ENCODE peak calls at places on chromosomes 6 and 20, in ten cellular contexts. One of them, this sample, is unnamed. For H3K36me3 and H3K9me3, the result is how much of the 10 kb centered on the place peaks cover.

GRCh38 chr6:54059683-54060082 is 51.6 kb upstream of the MLIP start:
- DNase-seq in adrenal gland: no peak
- DNase-seq in tibial artery: no peak
- DNase-seq in heart right ventricle: no peak
- DNase-seq in heart left ventricle: no peak
- DNase-seq in OCI-LY7: no peak
- DNase-seq in left ventricle myocardium inferior: no peak
- DNase-seq in fibroblast of lung: no peak
- DNase-seq in right lobe of liver: no peak
- DNase-seq in CD8-positive, alpha-beta memory T cell: no peak
- DNase-seq in this sample: no peak

GRCh38 chr20:44780226-44780625 is 30.1 kb downstream of the RIMS4 start:
- DNase-seq in adrenal gland: peak
- DNase-seq in tibial artery: no peak
- DNase-seq in heart right ventricle: peak
- DNase-seq in heart left ventricle: peak
- DNase-seq in OCI-LY7: peak
- DNase-seq in left ventricle myocardium inferior: peak
- DNase-seq in fibroblast of lung: peak
- DNase-seq in right lobe of liver: no peak
- DNase-seq in CD8-positive, alpha-beta memory T cell: peak
- DNase-seq in this sample: peak

GRCh38 chr20:35582741-35583404 is 32.8 kb upstream of the SPAG4 start:
- DNase-seq in adrenal gland: no peak
- DNase-seq in tibial artery: no peak
- DNase-seq in heart right ventricle: no peak
- DNase-seq in heart left ventricle: no peak
- DNase-seq in OCI-LY7: no peak
- DNase-seq in left ventricle myocardium inferior: no peak
- DNase-seq in fibroblast of lung: no peak
- DNase-seq in right lobe of liver: no peak
- DNase-seq in CD8-positive, alpha-beta memory T cell: no peak
- DNase-seq in this sample: no peak

GRCh38 chr20:39268566-39268965 is 306.4 kb downstream of the DHX35 start:
- DNase-seq in adrenal gland: peak
- DNase-seq in tibial artery: no peak
- DNase-seq in heart right ventricle: peak
- DNase-seq in heart left ventricle: peak
- DNase-seq in OCI-LY7: no peak
- DNase-seq in left ventricle myocardium inferior: no peak
- DNase-seq in fibroblast of lung: no peak
- DNase-seq in right lobe of liver: no peak
- DNase-seq in CD8-positive, alpha-beta memory T cell: no peak
- DNase-seq in this sample: no peak

GRCh38 chr6:25713802-25714201 is 40.7 kb upstream of the SLC17A4 start:
- DNase-seq in adrenal gland: no peak
- DNase-seq in tibial artery: no peak
- DNase-seq in heart right ventricle: no peak
- DNase-seq in heart left ventricle: no peak
- DNase-seq in OCI-LY7: no peak
- DNase-seq in left ventricle myocardium inferior: no peak
- DNase-seq in fibroblast of lung: no peak
- DNase-seq in right lobe of liver: no peak
- DNase-seq in CD8-positive, alpha-beta memory T cell: no peak
- DNase-seq in this sample: no peak

GRCh38 chr6:133788556-133788955 is 100.4 kb upstream of the TCF21 start:
- DNase-seq in adrenal gland: no peak
- DNase-seq in tibial artery: no peak
- DNase-seq in heart right ventricle: no peak
- DNase-seq in heart left ventricle: no peak
- DNase-seq in OCI-LY7: no peak
- DNase-seq in left ventricle myocardium inferior: no peak
- DNase-seq in fibroblast of lung: no peak
- DNase-seq in right lobe of liver: no peak
- DNase-seq in CD8-positive, alpha-beta memory T cell: no peak
- DNase-seq in this sample: no peak

GRCh38 chr6:69820438-69820837 is 23.6 kb upstream of the LMBRD1 start:
- DNase-seq in adrenal gland: no peak
- DNase-seq in tibial artery: no peak
- DNase-seq in heart right ventricle: no peak
- DNase-seq in heart left ventricle: no peak
- DNase-seq in OCI-LY7: no peak
- DNase-seq in left ventricle myocardium inferior: no peak
- DNase-seq in fibroblast of lung: no peak
- DNase-seq in right lobe of liver: no peak
- DNase-seq in CD8-positive, alpha-beta memory T cell: no peak
- DNase-seq in this sample: no peak

GRCh38 chr6:37594895-37595294 is 95.2 kb upstream of the CCDC167 start:
- DNase-seq in adrenal gland: no peak
- DNase-seq in tibial artery: no peak
- DNase-seq in heart right ventricle: no peak
- DNase-seq in heart left ventricle: no peak
- DNase-seq in OCI-LY7: no peak
- DNase-seq in left ventricle myocardium inferior: no peak
- DNase-seq in fibroblast of lung: no peak
- DNase-seq in right lobe of liver: no peak
- DNase-seq in CD8-positive, alpha-beta memory T cell: no peak
- DNase-seq in this sample: no peak

GRCh38 chr20:7660165-7660564 is 280.1 kb downstream of the HAO1 start:
- DNase-seq in adrenal gland: no peak
- DNase-seq in tibial artery: no peak
- DNase-seq in heart right ventricle: no peak
- DNase-seq in heart left ventricle: no peak
- DNase-seq in OCI-LY7: no peak
- DNase-seq in left ventricle myocardium inferior: no peak
- DNase-seq in fibroblast of lung: no peak
- DNase-seq in right lobe of liver: no peak
- DNase-seq in CD8-positive, alpha-beta memory T cell: no peak
- DNase-seq in this sample: no peak

GRCh38 chr6:111427341-111428116 is 55.5 kb downstream of the REV3L start:
- DNase-seq in adrenal gland: peak
- DNase-seq in tibial artery: no peak
- DNase-seq in heart right ventricle: no peak
- DNase-seq in heart left ventricle: no peak
- DNase-seq in OCI-LY7: peak
- DNase-seq in left ventricle myocardium inferior: no peak
- DNase-seq in fibroblast of lung: peak
- DNase-seq in right lobe of liver: no peak
- DNase-seq in CD8-positive, alpha-beta memory T cell: no peak
- DNase-seq in this sample: no peak

GRCh38 chr6:108168980-108169800 is 3.4 kb downstream of the NR2E1 start:
- DNase-seq in adrenal gland: no peak
- DNase-seq in tibial artery: no peak
- DNase-seq in heart right ventricle: no peak
- DNase-seq in heart left ventricle: no peak
- DNase-seq in OCI-LY7: no peak
- DNase-seq in left ventricle myocardium inferior: no peak
- DNase-seq in fibroblast of lung: no peak
- DNase-seq in right lobe of liver: no peak
- DNase-seq in CD8-positive, alpha-beta memory T cell: no peak
- DNase-seq in this sample: no peak

GRCh38 chr6:134757911-134758361 is 192.0 kb downstream of the ALDH8A1 start:
- DNase-seq in adrenal gland: no peak
- DNase-seq in tibial artery: no peak
- DNase-seq in heart right ventricle: no peak
- DNase-seq in heart left ventricle: no peak
- DNase-seq in OCI-LY7: no peak
- DNase-seq in left ventricle myocardium inferior: no peak
- DNase-seq in fibroblast of lung: peak
- DNase-seq in right lobe of liver: no peak
- DNase-seq in CD8-positive, alpha-beta memory T cell: no peak
- DNase-seq in this sample: peak

GRCh38 chr6:110856296-110856695 is 18.3 kb upstream of the AMD1 start:
- DNase-seq in adrenal gland: no peak
- DNase-seq in tibial artery: no peak
- DNase-seq in heart right ventricle: no peak
- DNase-seq in heart left ventricle: no peak
- DNase-seq in OCI-LY7: no peak
- DNase-seq in left ventricle myocardium inferior: no peak
- DNase-seq in fibroblast of lung: no peak
- DNase-seq in right lobe of liver: no peak
- DNase-seq in CD8-positive, alpha-beta memory T cell: no peak
- DNase-seq in this sample: no peak

GRCh38 chr6:6890400-6890858 is 217.3 kb upstream of the RREB1 start:
- DNase-seq in adrenal gland: peak
- DNase-seq in tibial artery: no peak
- DNase-seq in heart right ventricle: peak
- DNase-seq in heart left ventricle: peak
- DNase-seq in OCI-LY7: no peak
- DNase-seq in left ventricle myocardium inferior: peak
- DNase-seq in fibroblast of lung: peak
- DNase-seq in right lobe of liver: no peak
- DNase-seq in CD8-positive, alpha-beta memory T cell: no peak
- DNase-seq in this sample: peak

GRCh38 chr6:9140861-9141534 is 705.7 kb upstream of the SLC35B3 start:
- DNase-seq in adrenal gland: peak
- DNase-seq in tibial artery: no peak
- DNase-seq in heart right ventricle: no peak
- DNase-seq in heart left ventricle: no peak
- DNase-seq in OCI-LY7: no peak
- DNase-seq in left ventricle myocardium inferior: no peak
- DNase-seq in fibroblast of lung: peak
- DNase-seq in right lobe of liver: no peak
- DNase-seq in CD8-positive, alpha-beta memory T cell: no peak
- DNase-seq in this sample: peak

GRCh38 chr6:4608361-4609115 is 167.7 kb upstream of the CDYL start:
- DNase-seq in adrenal gland: peak
- DNase-seq in tibial artery: no peak
- DNase-seq in heart right ventricle: no peak
- DNase-seq in heart left ventricle: no peak
- DNase-seq in OCI-LY7: no peak
- DNase-seq in left ventricle myocardium inferior: no peak
- DNase-seq in fibroblast of lung: no peak
- DNase-seq in right lobe of liver: no peak
- DNase-seq in CD8-positive, alpha-beta memory T cell: no peak
- DNase-seq in this sample: no peak

GRCh38 chr6:152272486-152272885 is 364.7 kb downstream of the SYNE1 start:
- DNase-seq in adrenal gland: no peak
- DNase-seq in tibial artery: no peak
- DNase-seq in heart right ventricle: no peak
- DNase-seq in heart left ventricle: no peak
- DNase-seq in OCI-LY7: no peak
- DNase-seq in left ventricle myocardium inferior: no peak
- DNase-seq in fibroblast of lung: no peak
- DNase-seq in right lobe of liver: no peak
- DNase-seq in CD8-positive, alpha-beta memory T cell: no peak
- DNase-seq in this sample: no peak
- H3K4me3 ChIP-seq in adrenal gland: no peak
- H3K4me3 ChIP-seq in tibial artery: no peak
- H3K4me3 ChIP-seq in heart right ventricle: no peak
- H3K4me3 ChIP-seq in heart left ventricle: no peak
- H3K4me3 ChIP-seq in OCI-LY7: no peak
- H3K4me3 ChIP-seq in left ventricle myocardium inferior: peak
- H3K4me3 ChIP-seq in fibroblast of lung: no peak
- H3K4me3 ChIP-seq in right lobe of liver: no peak
- H3K4me3 ChIP-seq in CD8-positive, alpha-beta memory T cell: no peak
- H3K4me3 ChIP-seq in this sample: no peak

GRCh38 chr6:44407951-44408670 is 20.6 kb downstream of the CDC5L start:
- DNase-seq in adrenal gland: no peak
- DNase-seq in tibial artery: no peak
- DNase-seq in heart right ventricle: no peak
- DNase-seq in heart left ventricle: no peak
- DNase-seq in OCI-LY7: no peak
- DNase-seq in left ventricle myocardium inferior: no peak
- DNase-seq in fibroblast of lung: no peak
- DNase-seq in right lobe of liver: no peak
- DNase-seq in CD8-positive, alpha-beta memory T cell: no peak
- DNase-seq in this sample: no peak
- H3K36me3 ChIP-seq in adrenal gland: under half
- H3K36me3 ChIP-seq in tibial artery: half or more
- H3K36me3 ChIP-seq in heart right ventricle: under half
- H3K36me3 ChIP-seq in heart left ventricle: half or more
- H3K36me3 ChIP-seq in OCI-LY7: half or more
- H3K36me3 ChIP-seq in left ventricle myocardium inferior: half or more
- H3K36me3 ChIP-seq in fibroblast of lung: under half
- H3K36me3 ChIP-seq in right lobe of liver: under half
- H3K36me3 ChIP-seq in CD8-positive, alpha-beta memory T cell: half or more
- H3K36me3 ChIP-seq in this sample: under half

DNA sequence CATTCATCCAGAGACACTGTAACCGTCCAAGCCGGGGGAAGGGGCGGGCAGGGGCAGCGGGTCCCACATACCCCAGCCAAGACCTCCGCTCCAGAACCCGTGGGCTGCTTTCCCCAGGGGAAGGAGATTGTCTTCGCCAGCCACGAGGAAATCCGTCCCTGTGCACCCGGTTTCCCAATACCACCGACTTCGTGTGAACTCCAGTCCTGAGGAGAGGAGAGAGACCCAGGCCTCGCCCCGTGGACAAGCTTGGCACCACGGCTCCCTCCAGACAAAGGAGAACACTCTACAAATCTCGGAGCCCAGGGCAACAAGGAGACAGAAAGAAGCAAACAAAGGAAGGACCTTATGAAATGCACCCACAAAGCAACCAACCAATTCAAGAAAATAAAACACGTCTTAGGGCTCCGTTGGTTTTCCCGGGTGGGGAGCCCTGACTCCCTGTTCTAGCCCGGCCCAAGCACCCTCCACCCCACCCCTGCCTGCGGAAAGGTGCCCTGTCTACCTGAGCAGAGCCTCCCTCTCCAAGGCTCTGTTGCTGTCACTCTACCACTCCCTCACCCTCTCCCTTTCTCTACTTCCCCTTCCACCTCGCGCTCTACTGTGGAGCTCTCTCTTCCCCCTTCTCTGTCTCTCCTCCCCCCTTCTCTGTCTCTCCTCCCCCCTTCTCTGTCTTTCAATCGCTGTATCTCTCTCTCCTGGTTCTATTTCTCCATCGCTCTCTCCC is 1382.8 kb upstream of the DEFB115 start:
- DNase-seq in adrenal gland: no peak
- DNase-seq in tibial artery: no peak
- DNase-seq in heart right ventricle: no peak
- DNase-seq in heart left ventricle: no peak
- DNase-seq in OCI-LY7: no peak
- DNase-seq in left ventricle myocardium inferior: no peak
- DNase-seq in fibroblast of lung: no peak
- DNase-seq in right lobe of liver: peak
- DNase-seq in CD8-positive, alpha-beta memory T cell: no peak
- DNase-seq in this sample: no peak
- H3K9me3 ChIP-seq in adrenal gland: under half
- H3K9me3 ChIP-seq in tibial artery: half or more
- H3K9me3 ChIP-seq in heart right ventricle: under half
- H3K9me3 ChIP-seq in heart left ventricle: under half
- H3K9me3 ChIP-seq in OCI-LY7: under half
- H3K9me3 ChIP-seq in left ventricle myocardium inferior: half or more
- H3K9me3 ChIP-seq in fibroblast of lung: under half
- H3K9me3 ChIP-seq in right lobe of liver: under half
- H3K9me3 ChIP-seq in CD8-positive, alpha-beta memory T cell: under half
- H3K9me3 ChIP-seq in this sample: under half

DNA sequence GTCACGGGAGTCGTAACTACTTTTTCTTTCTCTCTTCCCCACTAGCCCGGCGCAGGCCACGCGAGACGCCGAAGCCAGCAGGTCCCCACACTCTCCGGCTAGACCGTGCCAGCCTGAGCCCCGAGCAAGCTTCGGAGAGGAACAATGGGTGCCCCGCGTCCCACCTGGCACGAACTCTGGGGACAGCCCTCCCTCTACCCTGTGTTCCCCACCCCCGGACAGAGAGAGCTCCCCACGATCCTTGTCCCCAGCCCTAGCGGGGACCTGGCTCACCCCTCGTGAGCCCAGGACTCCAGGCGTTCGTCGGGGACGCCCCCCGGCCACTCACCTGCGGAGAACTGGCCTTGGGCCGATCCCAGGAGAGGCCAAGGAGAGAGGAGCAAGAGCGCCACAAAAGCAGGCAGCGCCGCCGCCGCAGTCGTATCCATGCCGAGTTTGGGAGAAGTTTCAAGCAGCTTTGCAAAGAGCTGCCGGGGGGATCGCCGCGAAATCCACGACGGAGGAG is 416 bp downstream of the PTPRK start:
- DNase-seq in adrenal gland: peak
- DNase-seq in tibial artery: peak
- DNase-seq in heart right ventricle: peak
- DNase-seq in heart left ventricle: no peak
- DNase-seq in OCI-LY7: no peak
- DNase-seq in left ventricle myocardium inferior: peak
- DNase-seq in fibroblast of lung: no peak
- DNase-seq in right lobe of liver: no peak
- DNase-seq in CD8-positive, alpha-beta memory T cell: peak
- DNase-seq in this sample: peak
- H3K4me3 ChIP-seq in adrenal gland: peak
- H3K4me3 ChIP-seq in tibial artery: peak
- H3K4me3 ChIP-seq in heart right ventricle: peak
- H3K4me3 ChIP-seq in heart left ventricle: peak
- H3K4me3 ChIP-seq in OCI-LY7: no peak
- H3K4me3 ChIP-seq in left ventricle myocardium inferior: peak
- H3K4me3 ChIP-seq in fibroblast of lung: peak
- H3K4me3 ChIP-seq in right lobe of liver: peak
- H3K4me3 ChIP-seq in CD8-positive, alpha-beta memory T cell: peak
- H3K4me3 ChIP-seq in this sample: peak

This sample was measured in thyroid gland.